ENCODE peak calls at places on chromosomes 16 and 17, in eight cellular contexts. W is H1, R is transverse colon, G is stomach, J is suprapubic skin, Z is GM12878, D is SK-N-SH, E is HepG2. A is an unnamed sample.
A peak's percentile ranks its signal among the peaks of the same experiment; 100 is the strongest.

GRCh38 chr16:81616321-81617020 is 162.6 kb upstream of the PLCG2 start:
- DNase-seq in J (peak; percentile 75), R (peak; percentile 77), E (no peak), Z (peak; percentile 54), W (no peak), D (peak; percentile 65), G (peak; percentile 73), A (no peak)

GRCh38 chr17:34825102-34825501 is 136.2 kb downstream of the CCT6B start:
- DNase-seq in R (no peak), E (no peak), J (no peak), Z (no peak), W (no peak), G (no peak), D (no peak), A (no peak)

GRCh38 chr17:57486978-57487377 is 230.7 kb downstream of the MSI2 start:
- DNase-seq in J (no peak), R (no peak), W (no peak), E (no peak), D (no peak), Z (no peak), G (no peak), A (no peak)

GRCh38 chr17:76623271-76624146 is 20.0 kb downstream of the ST6GALNAC1 start:
- DNase-seq in W (no peak), J (peak; percentile 80), E (peak; percentile 41), Z (no peak), G (peak; percentile 80), R (peak; percentile 81), D (peak; percentile 94), A (no peak)

GRCh38 chr17:51487947-51488346 is 227.6 kb downstream of the UTP18 start:
- DNase-seq in E (peak; percentile 33), D (peak; percentile 33), J (no peak), W (no peak), R (no peak), G (no peak), Z (no peak), A (no peak)

GRCh38 chr17:45430738-45431530 is 1.7 kb downstream of the ARHGAP27 start:
- DNase-seq in J (peak; percentile 78), R (peak; percentile 88), Z (no peak), E (no peak), W (no peak), D (no peak), G (peak; percentile 84), A (no peak)

GRCh38 chr16:89687092-89687940 is 827 bp downstream of the CDK10 start:
- DNase-seq in W (no peak), R (peak; percentile 90), Z (peak; percentile 24), E (peak; percentile 99), G (peak; percentile 79), J (no peak), D (no peak), A (no peak)

GRCh38 chr16:26050489-26050888 is 358.7 kb downstream of the HS3ST4 start:
- DNase-seq in G (no peak), R (no peak), W (no peak), D (no peak), J (no peak), Z (no peak), E (no peak), A (no peak)

GRCh38 chr17:3961564-3962047 is 2.6 kb downstream of the ATP2A3 start:
- DNase-seq in J (no peak), R (peak; percentile 81), W (no peak), Z (peak; percentile 63), G (no peak), E (no peak), D (no peak), A (no peak)

GRCh38 chr17:38428150-38428642 is at the start of gene ARHGAP23:
- DNase-seq in D (peak; percentile 96), Z (no peak), W (no peak), J (no peak), G (peak; percentile 64), R (peak; percentile 62), E (no peak), A (no peak)

GRCh38 chr16:7436306-7436705 is 103.7 kb downstream of the RBFOX1 start:
- DNase-seq in W (no peak), D (no peak), Z (no peak), G (no peak), E (no peak), R (no peak), J (no peak), A (no peak)

DNA sequence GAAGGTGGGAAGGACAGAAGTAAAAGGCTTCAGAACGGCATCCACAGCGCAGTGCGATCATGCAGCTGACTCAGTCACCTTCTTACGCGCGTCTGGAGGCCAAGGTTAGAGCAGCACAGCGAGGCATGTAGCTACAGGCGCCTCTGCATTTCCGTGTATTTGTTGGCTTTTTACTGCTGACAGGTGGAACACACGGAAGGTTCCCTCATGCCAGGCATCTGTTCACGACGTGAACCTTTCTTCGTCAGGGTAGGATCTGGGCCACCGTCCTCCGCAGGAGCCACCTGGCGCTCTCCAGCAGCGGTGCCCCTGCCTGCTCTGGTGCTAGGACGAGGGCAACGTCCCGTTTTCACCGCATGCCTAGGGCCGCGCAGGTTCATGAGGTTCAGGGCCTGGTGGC is 15.3 kb downstream of the TMEM204 start:
- DNase-seq in G (no peak), W (no peak), E (no peak), J (no peak), Z (no peak), D (no peak), R (no peak), A (no peak)
- TF ChIP-seq POLR2AphosphoS5 in G (no peak), W (no peak), E (no peak), J (no peak), Z (no peak), D (no peak), R (no peak), A (no peak)

DNA sequence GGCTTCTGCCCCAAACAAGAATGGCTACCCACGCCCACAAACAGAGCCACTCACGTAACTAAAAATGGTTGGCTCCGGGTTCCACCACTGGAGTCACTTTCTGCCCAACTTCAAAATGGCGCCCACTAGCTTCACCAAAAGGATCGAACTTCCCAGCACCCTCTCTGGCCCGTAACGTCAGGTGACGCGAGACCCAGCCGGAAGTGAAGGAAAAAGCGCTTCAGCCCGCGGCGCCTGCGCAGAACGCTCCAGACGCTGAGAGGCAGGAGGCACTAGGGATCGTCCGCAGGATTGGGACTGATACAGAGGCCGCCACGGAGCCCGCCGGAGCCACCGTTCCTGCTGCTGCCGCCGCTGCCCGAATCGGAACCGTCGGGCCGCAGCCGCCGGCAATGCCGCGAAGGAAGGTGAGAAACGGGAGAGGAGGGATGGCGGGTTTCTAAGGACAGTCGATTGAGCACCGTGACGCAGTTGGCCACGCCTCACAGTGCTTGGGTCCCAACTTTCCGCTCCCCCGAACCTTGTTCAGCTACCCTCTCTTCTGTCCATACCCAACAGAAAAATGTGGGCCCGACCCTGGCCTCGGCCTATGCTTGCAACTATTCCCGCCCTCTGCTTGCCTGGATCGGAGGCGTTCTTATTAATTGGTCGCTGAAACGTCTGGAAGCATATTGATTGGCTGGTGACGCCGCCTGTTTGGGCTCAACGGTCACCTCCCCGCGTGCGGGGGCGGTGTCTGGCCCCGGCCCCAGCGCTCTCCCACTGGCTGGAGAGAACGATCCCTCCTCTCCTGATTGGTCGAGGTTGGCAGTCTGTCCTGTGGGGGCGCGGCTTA is at the start of gene KAT7:
- DNase-seq in Z (peak; percentile 99), R (peak; percentile 99), E (peak; percentile 99), G (peak; percentile 99), D (peak; percentile 98), W (peak; percentile 97), J (peak; percentile 100), A (peak; percentile 100)
- H3K4me1 ChIP-seq in Z (peaks cover 6% of the 10 kb centered on the region), R (peaks cover 26% of the 10 kb centered on the region), E (peaks cover 26% of the 10 kb centered on the region), G (peaks cover 24% of the 10 kb centered on the region), D (peaks cover 16% of the 10 kb centered on the region), W (no peaks in the 10 kb centered on the region), J (peaks cover 34% of the 10 kb centered on the region), A (peaks cover 69% of the 10 kb centered on the region)

GRCh38 chr16:71852146-71852545 is 6.4 kb downstream of the ATXN1L start:
- DNase-seq in G (no peak), J (no peak), D (no peak), R (no peak), E (no peak), W (no peak), Z (no peak), A (no peak)

GRCh38 chr16:71854369-71854948 is 8.7 kb downstream of the ATXN1L start:
- DNase-seq in D (no peak), G (no peak), W (no peak), E (no peak), Z (no peak), R (no peak), J (no peak), A (no peak)

GRCh38 chr16:71853413-71853812 is 7.6 kb downstream of the ATXN1L start:
- DNase-seq in W (no peak), R (peak; percentile 48), D (no peak), J (no peak), G (no peak), E (no peak), Z (no peak), A (no peak)

GRCh38 chr16:71851726-71852125 is 6.0 kb downstream of the ATXN1L start:
- DNase-seq in G (no peak), D (no peak), E (no peak), W (no peak), Z (no peak), J (no peak), R (no peak), A (no peak)

GRCh38 chr16:71852561-71852960 is 6.8 kb downstream of the ATXN1L start:
- DNase-seq in W (no peak), D (no peak), J (no peak), E (no peak), Z (no peak), G (no peak), R (no peak), A (no peak)
- TF ChIP-seq EP300 in W (no peak), D (no peak), J (no peak), E (no peak), Z (no peak), G (no peak), R (no peak), A (no peak)

GRCh38 chr17:44223574-44224046 is 4.1 kb upstream of the UBTF start:
- DNase-seq in W (no peak), R (peak; percentile 62), G (no peak), E (no peak), D (no peak), Z (no peak), J (peak; percentile 68), A (no peak)
- TF ChIP-seq POLR2AphosphoS5 in W (no peak), R (no peak), G (no peak), E (no peak), D (peak; percentile 35), Z (no peak), J (no peak), A (no peak)

GRCh38 chr17:82964851-82965341 is 114.5 kb upstream of the METRNL start:
- DNase-seq in W (no peak), J (peak; percentile 50), G (no peak), R (no peak), D (no peak), E (no peak), Z (no peak), A (no peak)
- H3K4me1 ChIP-seq in W (no peaks in the 10 kb centered on the region), J (peaks cover 11% of the 10 kb centered on the region), G (peaks cover 10% of the 10 kb centered on the region), R (peaks cover 5% of the 10 kb centered on the region), D (no peaks in the 10 kb centered on the region), E (no peaks in the 10 kb centered on the region), Z (peaks cover 23% of the 10 kb centered on the region), A (peaks cover 10% of the 10 kb centered on the region)